ENCODE peak calls at places on chromosome 22, in four cellular contexts. L, V, M and O are unnamed samples.

GRCh38 chr22:35452351-35452781 is 52.4 kb downstream of the MCM5 start:
- DNase-seq in V (no peak), M (no peak), L (no peak), O (no peak)

GRCh38 chr22:19637405-19638281 is 76.7 kb upstream of the SEPTIN5 start:
- DNase-seq in L (no peak), M (no peak), V (no peak), O (no peak)

GRCh38 chr22:46614070-46614931 is 5.9 kb upstream of the GRAMD4 start:
- DNase-seq in M (no peak), L (no peak), V (no peak), O (no peak)

GRCh38 chr22:27801197-27801615 is 350 bp downstream of the MN1 start:
- DNase-seq in M (no peak), L (no peak), V (peak), O (no peak)

GRCh38 chr22:33300165-33300564 is 242.0 kb upstream of the SYN3 start:
- DNase-seq in V (no peak), M (no peak), L (no peak), O (no peak)

GRCh38 chr22:30250039-30250565 is 3.5 kb upstream of the LIF start:
- DNase-seq in L (no peak), M (no peak), V (no peak), O (no peak)

GRCh38 chr22:38982008-38982927 is at the start of gene APOBEC3B:
- DNase-seq in M (no peak), L (peak), V (peak), O (peak)

GRCh38 chr22:37303821-37304274 is 21.5 kb downstream of the CYTH4 start:
- DNase-seq in M (peak), L (no peak), V (peak), O (no peak)